ENCODE peak calls at places on chromosomes 2 and 18, in seven cellular contexts. I is IMR-90; W is astrocyte of the spinal cord; F is brain microvascular endothelial cell; D is BE2C; B is body of pancreas; L is CD8-positive, alpha-beta memory T cell. N is an unnamed sample.

GRCh38 chr2:76684762-76685161 is 837.4 kb downstream of the LRRTM4 start:
- DNase-seq in B (no peak), I (no peak), L (no peak), F (no peak), W (no peak), D (no peak), N (no peak)

GRCh38 chr2:71070294-71071025 is 2.0 kb downstream of the NAGK start:
- DNase-seq in D (no peak), F (peak), I (peak), L (no peak), B (peak), W (peak), N (peak)

GRCh38 chr2:128563348-128563687 is 244.7 kb upstream of the HS6ST1 start:
- DNase-seq in B (peak), F (peak), W (peak), L (no peak), D (no peak), I (peak), N (peak)

GRCh38 chr2:227592694-227593387 is 5.9 kb upstream of the SCYGR2 start:
- DNase-seq in B (no peak), L (no peak), D (no peak), I (no peak), F (no peak), W (no peak), N (no peak)

GRCh38 chr18:9348079-9348671 is 13.6 kb downstream of the TWSG1 start:
- DNase-seq in I (peak), L (no peak), W (peak), D (no peak), B (no peak), F (peak), N (peak)

GRCh38 chr18:79841936-79842335 is 44.2 kb downstream of the KCNG2 start:
- DNase-seq in I (no peak), B (no peak), F (no peak), W (no peak), L (no peak), D (no peak), N (no peak)

GRCh38 chr18:76721207-76721996 is 101.0 kb upstream of the ZNF236 start:
- DNase-seq in L (peak), I (no peak), D (no peak), W (no peak), F (no peak), B (no peak), N (no peak)

GRCh38 chr2:44944952-44945612 is 3.6 kb downstream of the SIX3 start:
- DNase-seq in D (peak), I (no peak), B (no peak), F (no peak), W (no peak), L (no peak), N (no peak)

GRCh38 chr18:6022089-6022444 is 126.7 kb upstream of the TMEM200C start:
- DNase-seq in I (peak), B (no peak), L (no peak), D (no peak), F (no peak), W (peak), N (no peak)

GRCh38 chr2:144217853-144218633 is 301.9 kb downstream of the ZEB2 start:
- DNase-seq in D (no peak), B (no peak), I (peak), F (no peak), L (no peak), W (peak), N (no peak)

GRCh38 chr2:74036010-74036409 is 51.3 kb downstream of the TET3 start:
- DNase-seq in W (no peak), F (no peak), I (no peak), B (no peak), D (no peak), L (no peak), N (no peak)

GRCh38 chr2:24883946-24884345 is 36.1 kb downstream of the ADCY3 start:
- DNase-seq in W (no peak), D (no peak), I (peak), L (no peak), F (no peak), B (peak), N (peak)

GRCh38 chr2:176079851-176080539 is 3.8 kb downstream of the EVX2 start:
- DNase-seq in B (no peak), L (no peak), D (peak), I (peak), W (no peak), F (no peak), N (peak)

GRCh38 chr2:133733856-133734255 is 165.6 kb upstream of the NCKAP5 start:
- DNase-seq in I (peak), D (no peak), F (peak), L (no peak), B (no peak), W (peak), N (peak)

GRCh38 chr2:135055182-135055786 is 3.2 kb downstream of the RAB3GAP1 start:
- DNase-seq in I (peak), F (peak), W (peak), B (no peak), L (no peak), D (no peak), N (peak)

GRCh38 chr2:79585701-79586428 is 73.0 kb downstream of the CTNNA2 start:
- DNase-seq in I (peak), W (peak), B (no peak), L (no peak), D (no peak), F (no peak), N (no peak)

GRCh38 chr18:4060427-4061281 is 394.5 kb downstream of the DLGAP1 start:
- DNase-seq in I (no peak), W (peak), L (no peak), F (no peak), D (no peak), B (no peak), N (no peak)

GRCh38 chr2:72138921-72139381 is 8.7 kb downstream of the CYP26B1 start:
- DNase-seq in B (peak), F (no peak), I (no peak), W (no peak), D (no peak), L (no peak), N (no peak)

GRCh38 chr2:60674524-60675165 is 81.4 kb upstream of the PAPOLG start:
- DNase-seq in I (peak), W (peak), L (peak), F (peak), D (peak), B (peak), N (peak)

GRCh38 chr2:74385396-74385795 is 5.3 kb upstream of the DCTN1 start:
- DNase-seq in I (no peak), D (no peak), L (no peak), F (no peak), B (no peak), W (no peak), N (no peak)

GRCh38 chr2:85987266-85988178 is 98.7 kb upstream of the ST3GAL5 start:
- DNase-seq in I (no peak), B (no peak), F (no peak), L (no peak), D (no peak), W (no peak), N (no peak)

GRCh38 chr18:56217406-56217805 is 421.0 kb downstream of the TXNL1 start:
- DNase-seq in D (no peak), F (no peak), I (peak), W (no peak), L (no peak), B (no peak), N (no peak)

GRCh38 chr2:64602436-64602835 is 51.3 kb downstream of the SERTAD2 start:
- DNase-seq in W (no peak), I (no peak), B (no peak), F (no peak), D (no peak), L (no peak), N (no peak)

GRCh38 chr2:42975358-42975717 is 183.0 kb upstream of the HAAO start:
- DNase-seq in D (no peak), B (no peak), W (no peak), I (no peak), L (no peak), F (no peak), N (no peak)

GRCh38 chr2:149767516-149767974 is 180.0 kb upstream of the MMADHC start:
- DNase-seq in D (no peak), F (peak), L (no peak), W (peak), I (peak), B (no peak), N (peak)

GRCh38 chr18:79964330-79965118 is at the start of gene HSBP1L1:
- DNase-seq in L (peak), W (no peak), I (no peak), B (peak), F (no peak), D (peak), N (peak)

GRCh38 chr2:53801547-53801946 is 14.7 kb downstream of the ERLEC1 start:
- DNase-seq in B (no peak), F (no peak), I (no peak), L (no peak), D (no peak), W (no peak), N (no peak)

GRCh38 chr18:59275406-59275949 is 2.2 kb upstream of the RAX start:
- DNase-seq in W (no peak), L (no peak), D (no peak), I (no peak), B (no peak), F (no peak), N (no peak)

GRCh38 chr2:26738481-26738880 is 25.6 kb upstream of the SLC35F6 start:
- DNase-seq in I (no peak), W (no peak), F (no peak), D (no peak), L (no peak), B (no peak), N (no peak)

GRCh38 chr2:158904126-158904525 is 64.3 kb upstream of the TANC1 start:
- DNase-seq in D (no peak), W (no peak), F (no peak), I (no peak), B (no peak), L (no peak), N (no peak)

GRCh38 chr18:74682141-74682997 is 84.7 kb downstream of the ZNF407 start:
- DNase-seq in I (no peak), W (peak), F (no peak), D (no peak), L (no peak), B (no peak), N (peak)

GRCh38 chr2:105744909-105745853 is at the start of gene NCK2:
- DNase-seq in L (peak), F (no peak), I (peak), D (peak), B (peak), W (peak), N (peak)

GRCh38 chr2:70528276-70528675 is 25.4 kb downstream of the TGFA start:
- DNase-seq in D (no peak), L (no peak), I (no peak), W (no peak), F (no peak), B (no peak), N (no peak)

GRCh38 chr2:32958836-32959235 is 12.1 kb downstream of the LTBP1 start:
- DNase-seq in I (peak), B (no peak), F (no peak), D (no peak), L (no peak), W (no peak), N (no peak)

GRCh38 chr2:128395640-128396499 is 77.2 kb upstream of the HS6ST1 start:
- DNase-seq in F (peak), W (no peak), B (no peak), I (peak), L (no peak), D (no peak), N (peak)

GRCh38 chr2:6845312-6845711 is 20.4 kb downstream of the CMPK2 start:
- DNase-seq in I (no peak), W (peak), D (no peak), F (no peak), B (no peak), L (no peak), N (peak)

GRCh38 chr2:19124135-19124534 is 234.3 kb downstream of the OSR1 start:
- DNase-seq in B (no peak), I (peak), F (peak), L (no peak), D (no peak), W (peak), N (peak)

GRCh38 chr18:21912339-21913239 is 172.0 kb downstream of the MIB1 start:
- DNase-seq in D (peak), W (no peak), F (no peak), L (no peak), B (no peak), I (no peak), N (no peak)

GRCh38 chr2:190360965-190361364 is 17.6 kb downstream of the INPP1 start:
- DNase-seq in I (no peak), D (no peak), W (no peak), B (no peak), L (no peak), F (no peak), N (no peak)
- H3K4me3 ChIP-seq in I (no peak), D (no peak), W (no peak), B (no peak), L (no peak), F (no peak), N (no peak)

GRCh38 chr2:113901943-113902342 is 12.1 kb downstream of the ACTR3 start:
- DNase-seq in I (no peak), W (no peak), B (no peak), L (no peak), D (no peak), F (no peak), N (no peak)
- H3K4me3 ChIP-seq in I (no peak), W (no peak), B (no peak), L (no peak), D (no peak), F (no peak), N (no peak)

GRCh38 chr2:3399829-3400228 is 20.3 kb downstream of the TRAPPC12 start:
- DNase-seq in L (no peak), F (no peak), I (no peak), D (peak), W (no peak), B (no peak), N (peak)
- H3K4me3 ChIP-seq in L (no peak), F (no peak), I (no peak), D (peak), W (no peak), B (no peak), N (no peak)

GRCh38 chr2:197198890-197199289 is 111.7 kb downstream of the ANKRD44 start:
- DNase-seq in W (no peak), F (no peak), I (no peak), D (peak), L (peak), B (peak), N (peak)
- H3K4me3 ChIP-seq in W (no peak), F (no peak), I (no peak), D (peak), L (peak), B (no peak), N (no peak)

GRCh38 chr2:23134726-23135125 is 250.3 kb upstream of the KLHL29 start:
- DNase-seq in L (no peak), W (no peak), F (no peak), I (no peak), D (no peak), B (no peak), N (no peak)
- H3K4me3 ChIP-seq in L (no peak), W (no peak), F (no peak), I (no peak), D (no peak), B (no peak), N (no peak)

GRCh38 chr18:24492445-24492844 is 32.0 kb downstream of the HRH4 start:
- DNase-seq in L (no peak), D (no peak), W (no peak), B (no peak), I (no peak), F (no peak), N (no peak)
- H3K4me3 ChIP-seq in L (no peak), D (no peak), W (no peak), B (no peak), I (no peak), F (no peak), N (no peak)

GRCh38 chr18:12748671-12749070 is 45.8 kb downstream of the PSMG2 start:
- DNase-seq in F (no peak), I (peak), B (no peak), W (no peak), L (no peak), D (no peak), N (peak)
- H3K4me3 ChIP-seq in F (no peak), I (no peak), B (no peak), W (no peak), L (no peak), D (no peak), N (no peak)

DNA sequence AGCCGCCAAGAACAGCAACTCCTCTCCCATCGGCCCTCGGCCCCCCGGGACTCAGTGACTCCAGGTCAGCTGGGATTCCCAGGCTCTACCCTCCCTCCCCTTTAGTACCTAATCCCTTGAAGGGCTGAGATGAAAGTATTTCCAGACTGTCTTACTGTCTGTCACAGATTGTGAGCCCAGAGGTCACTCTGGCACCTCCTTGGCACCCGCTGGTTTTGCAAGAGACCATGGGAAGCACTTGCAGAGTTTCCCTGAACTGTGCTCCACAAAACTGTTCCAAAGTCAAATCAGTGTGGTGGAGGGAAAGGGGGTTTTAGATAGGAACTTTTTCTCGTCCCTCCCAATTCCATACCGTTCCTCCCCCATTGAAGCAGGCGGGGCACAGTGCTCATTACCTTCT is 88.1 kb upstream of the SP3 start:
- DNase-seq in B (no peak), D (no peak), F (no peak), W (no peak), L (no peak), I (no peak), N (no peak)
- H3K4me3 ChIP-seq in B (no peak), D (no peak), F (no peak), W (no peak), L (no peak), I (no peak), N (no peak)

DNA sequence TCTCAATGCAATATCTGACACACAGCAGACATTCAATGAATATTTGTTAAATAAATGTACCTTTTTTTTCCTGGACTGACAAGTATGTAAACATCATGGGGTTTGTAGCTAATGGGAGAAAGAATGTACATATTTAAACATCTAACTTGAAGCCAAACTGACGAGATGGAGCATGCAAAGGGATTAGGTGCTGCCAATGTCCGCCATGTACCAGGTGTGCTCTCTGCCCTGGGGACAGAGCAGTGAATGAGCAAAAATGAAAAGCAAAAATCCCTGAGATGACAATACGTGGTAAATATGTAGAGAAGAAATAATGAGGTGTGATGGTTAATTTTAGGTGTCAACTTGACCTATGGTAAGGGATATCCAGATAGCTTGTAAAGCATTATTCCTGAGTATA is 247.4 kb upstream of the CELF4 start:
- DNase-seq in F (no peak), I (no peak), W (no peak), D (no peak), B (no peak), L (no peak), N (no peak)
- H3K4me3 ChIP-seq in F (no peak), I (no peak), W (no peak), D (no peak), B (no peak), L (no peak), N (no peak)